ENCODE peak calls at places on chromosome 21, in eight cellular contexts. R, L, T, G, K, N, Q and P are unnamed samples.

GRCh38 chr21:33763573-33763881 is 121.2 kb downstream of the ITSN1 start:
- DNase-seq in R (no peak), L (no peak), T (no peak), G (no peak), K (no peak), N (no peak), Q (no peak), P (no peak)

GRCh38 chr21:46552274-46552673 is 52.6 kb downstream of the S100B start:
- DNase-seq in R (no peak), L (no peak), T (no peak), G (no peak), K (no peak), N (no peak), Q (no peak), P (no peak)

GRCh38 chr21:38126677-38127271 is 130.0 kb upstream of the KCNJ15 start:
- DNase-seq in R (peak; percentile 48), L (peak; percentile 35), T (peak; percentile 61), G (peak; percentile 70), K (peak; percentile 39), N (peak; percentile 78), Q (peak; percentile 63), P (peak; percentile 65)

GRCh38 chr21:15264084-15264483 is 199.3 kb upstream of the NRIP1 start:
- DNase-seq in R (no peak), L (no peak), T (no peak), G (no peak), K (no peak), N (no peak), Q (no peak), P (no peak)

GRCh38 chr21:42149656-42150457 is 69.1 kb upstream of the ABCG1 start:
- DNase-seq in R (no peak), L (no peak), T (no peak), G (no peak), K (no peak), N (no peak), Q (no peak), P (no peak)

GRCh38 chr21:42093991-42094417 is 22.9 kb downstream of the UMODL1 start:
- DNase-seq in R (peak; percentile 89), L (peak; percentile 55), T (peak; percentile 91), G (no peak), K (peak; percentile 90), N (no peak), Q (no peak), P (no peak)

GRCh38 chr21:44752701-44753235 is 41.4 kb upstream of the TSPEAR start:
- DNase-seq in R (no peak), L (no peak), T (no peak), G (no peak), K (no peak), N (no peak), Q (no peak), P (no peak)

GRCh38 chr21:26105819-26106218 is 64.8 kb downstream of the APP start:
- DNase-seq in R (no peak), L (no peak), T (no peak), G (no peak), K (no peak), N (no peak), Q (no peak), P (no peak)

GRCh38 chr21:22536511-22536910 is 1538.3 kb downstream of the NCAM2 start:
- DNase-seq in R (peak; percentile 8), L (no peak), T (no peak), G (no peak), K (no peak), N (no peak), Q (no peak), P (no peak)

GRCh38 chr21:15309721-15310120 is 244.9 kb upstream of the NRIP1 start:
- DNase-seq in R (no peak), L (peak; percentile 49), T (no peak), G (no peak), K (no peak), N (no peak), Q (peak; percentile 90), P (no peak)

GRCh38 chr21:25281134-25281533 is 326.1 kb downstream of the MRPL39 start:
- DNase-seq in R (no peak), L (no peak), T (no peak), G (no peak), K (no peak), N (no peak), Q (no peak), P (no peak)

GRCh38 chr21:35057428-35057827 is 8.3 kb upstream of the RUNX1 start:
- DNase-seq in R (no peak), L (no peak), T (no peak), G (no peak), K (no peak), N (no peak), Q (no peak), P (no peak)

GRCh38 chr21:34726627-34727337 is 58.0 kb downstream of the CLIC6 start:
- DNase-seq in R (no peak), L (no peak), T (no peak), G (no peak), K (peak; percentile 16), N (no peak), Q (no peak), P (no peak)

GRCh38 chr21:37374026-37374425 is 7.5 kb downstream of the DYRK1A start:
- DNase-seq in R (no peak), L (no peak), T (no peak), G (no peak), K (peak; percentile 72), N (no peak), Q (no peak), P (no peak)